ENCODE peak calls at places on chromosomes 6 and 20, in eight cellular contexts. B is left cardiac atrium; S is endodermal cell; F is hypothalamus; N is uterus; Y is naive thymus-derived CD8-positive, alpha-beta T cell; W is glomerular endothelial cell; C is adipocyte. M is an unnamed sample.

GRCh38 chr6:3314621-3315020 is 55.9 kb downstream of the PSMG4 start:
- DNase-seq in B (no peak), S (peak), F (no peak), N (peak), Y (no peak), W (no peak), C (no peak), M (no peak)

GRCh38 chr20:51739722-51740249 is 28.4 kb downstream of the ATP9A start:
- DNase-seq in B (no peak), S (no peak), F (peak), N (no peak), Y (no peak), W (no peak), C (no peak), M (no peak)

GRCh38 chr20:35311409-35311808 is 19.2 kb upstream of the FAM83C start:
- DNase-seq in B (no peak), S (no peak), F (no peak), N (no peak), Y (no peak), W (no peak), C (no peak), M (peak)

GRCh38 chr6:136035378-136036070 is 184.0 kb downstream of the PDE7B start:
- DNase-seq in B (no peak), S (no peak), F (no peak), N (peak), Y (no peak), W (peak), C (peak), M (no peak)

GRCh38 chr6:162856885-162857284 is 129.1 kb downstream of the PACRG start:
- DNase-seq in B (no peak), S (peak), F (peak), N (no peak), Y (no peak), W (no peak), C (peak), M (peak)

GRCh38 chr6:116363759-116364158 is 7.0 kb upstream of the DSE start:
- DNase-seq in B (no peak), S (no peak), F (no peak), N (no peak), Y (no peak), W (no peak), C (peak), M (peak)

GRCh38 chr6:146602526-146602925 is 3.8 kb downstream of the ADGB start:
- DNase-seq in B (no peak), S (peak), F (no peak), N (no peak), Y (no peak), W (no peak), C (no peak), M (no peak)

GRCh38 chr6:45827952-45828530 is 187.6 kb downstream of the CLIC5 start:
- DNase-seq in B (no peak), S (no peak), F (no peak), N (no peak), Y (no peak), W (no peak), C (no peak), M (no peak)